ENCODE peak calls at places on chromosomes 11 and 22, in nine cellular contexts. S is stomach; H is fibroblast of the aortic adventitia; Z is fibroblast of mammary gland; D is cardiac muscle cell; L is transverse colon; K is neural crest cell; I is CD4-positive, alpha-beta T cell; N is MM.1S. G is an unnamed sample.
A peak's percentile ranks its signal among the peaks of the same experiment; 100 is the strongest.

GRCh38 chr11:47132981-47133380 is 43.7 kb downstream of the ARFGAP2 start:
- DNase-seq in S (no peak), H (no peak), Z (no peak), D (no peak), L (no peak), K (no peak), I (no peak), N (no peak), G (no peak)

GRCh38 chr11:73710964-73711363 is 49.9 kb downstream of the RAB6A start:
- DNase-seq in S (no peak), H (no peak), Z (no peak), D (no peak), L (no peak), K (no peak), I (no peak), N (no peak), G (no peak)

GRCh38 chr22:49640366-49641095 is 187.1 kb downstream of the BRD1 start:
- DNase-seq in S (no peak), H (no peak), Z (no peak), D (no peak), L (no peak), K (no peak), I (no peak), N (no peak), G (no peak)

GRCh38 chr11:48025983-48026340 is 45.6 kb downstream of the PTPRJ start:
- DNase-seq in S (no peak), H (no peak), Z (no peak), D (no peak), L (no peak), K (no peak), I (no peak), N (no peak), G (no peak)

GRCh38 chr11:32478277-32478731 is 43.0 kb upstream of the WT1 start:
- DNase-seq in S (peak; percentile 33), H (peak; percentile 8), Z (no peak), D (peak; percentile 95), L (no peak), K (no peak), I (no peak), N (no peak), G (no peak)

GRCh38 chr11:12827929-12828812 is 153.9 kb downstream of the TEAD1 start:
- DNase-seq in S (peak; percentile 56), H (peak; percentile 85), Z (peak; percentile 81), D (peak; percentile 88), L (peak; percentile 57), K (no peak), I (no peak), N (peak; percentile 83), G (no peak)

GRCh38 chr11:48017105-48017874 is 36.9 kb downstream of the PTPRJ start:
- DNase-seq in S (no peak), H (no peak), Z (no peak), D (no peak), L (no peak), K (no peak), I (no peak), N (no peak), G (no peak)

GRCh38 chr22:27799334-27800249 is 2.0 kb downstream of the MN1 start:
- DNase-seq in S (peak; percentile 38), H (peak; percentile 47), Z (no peak), D (no peak), L (no peak), K (peak; percentile 38), I (no peak), N (no peak), G (no peak)

GRCh38 chr22:42743501-42743991 is 22.9 kb upstream of the A4GALT start:
- DNase-seq in S (no peak), H (peak; percentile 99), Z (peak; percentile 94), D (peak; percentile 96), L (peak; percentile 58), K (no peak), I (no peak), N (no peak), G (no peak)

GRCh38 chr11:285021-285893 is 3.7 kb upstream of the PGGHG start:
- DNase-seq in S (no peak), H (no peak), Z (no peak), D (no peak), L (no peak), K (no peak), I (no peak), N (no peak), G (no peak)

GRCh38 chr11:104254347-104254746 is 90.4 kb upstream of the PDGFD start:
- DNase-seq in S (peak; percentile 34), H (peak; percentile 19), Z (peak; percentile 29), D (peak; percentile 70), L (no peak), K (peak; percentile 39), I (no peak), N (peak; percentile 24), G (no peak)

GRCh38 chr11:24064309-24064903 is 432.4 kb upstream of the LUZP2 start:
- DNase-seq in S (no peak), H (no peak), Z (no peak), D (no peak), L (no peak), K (no peak), I (no peak), N (no peak), G (no peak)

GRCh38 chr22:19109198-19110063 is 12.8 kb downstream of the DGCR2 start:
- DNase-seq in S (peak; percentile 68), H (peak; percentile 83), Z (peak; percentile 67), D (peak; percentile 87), L (peak; percentile 52), K (no peak), I (peak; percentile 28), N (peak; percentile 77), G (no peak)

GRCh38 chr11:5043385-5043784 is 2.9 kb upstream of the OR52J3 start:
- DNase-seq in S (no peak), H (no peak), Z (peak; percentile 16), D (peak; percentile 7), L (no peak), K (no peak), I (no peak), N (no peak), G (no peak)

GRCh38 chr22:17106161-17106784 is 14.9 kb downstream of the TMEM121B start:
- DNase-seq in S (no peak), H (no peak), Z (no peak), D (no peak), L (no peak), K (no peak), I (no peak), N (no peak), G (peak; percentile 66)

GRCh38 chr22:41873391-41873790 is 40.5 kb downstream of the SREBF2 start:
- DNase-seq in S (no peak), H (no peak), Z (no peak), D (no peak), L (no peak), K (no peak), I (no peak), N (no peak), G (no peak)

GRCh38 chr22:19874307-19875060 is 19.8 kb upstream of the GNB1L start:
- DNase-seq in S (peak; percentile 47), H (peak; percentile 11), Z (no peak), D (no peak), L (no peak), K (no peak), I (no peak), N (no peak), G (no peak)

GRCh38 chr11:71155846-71156245 is 96.5 kb downstream of the SHANK2 start:
- DNase-seq in S (no peak), H (no peak), Z (no peak), D (no peak), L (no peak), K (no peak), I (no peak), N (no peak), G (no peak)

GRCh38 chr11:130029137-130029536 is 26.5 kb upstream of the PRDM10 start:
- DNase-seq in S (no peak), H (peak; percentile 45), Z (no peak), D (peak; percentile 20), L (no peak), K (no peak), I (no peak), N (no peak), G (no peak)

GRCh38 chr22:30634477-30635233 is 926 bp upstream of the SLC35E4 start:
- DNase-seq in S (peak; percentile 90), H (peak; percentile 89), Z (peak; percentile 93), D (peak; percentile 86), L (peak; percentile 93), K (peak; percentile 92), I (peak; percentile 87), N (peak; percentile 86), G (peak; percentile 76)

GRCh38 chr22:30640361-30640760 is 4.8 kb downstream of the SLC35E4 start:
- DNase-seq in S (no peak), H (no peak), Z (no peak), D (no peak), L (no peak), K (no peak), I (no peak), N (no peak), G (no peak)

GRCh38 chr22:30636226-30637077 is 871 bp downstream of the SLC35E4 start:
- DNase-seq in S (peak; percentile 28), H (peak; percentile 7), Z (peak; percentile 11), D (no peak), L (peak; percentile 48), K (no peak), I (peak; percentile 9), N (no peak), G (no peak)

GRCh38 chr22:30637701-30638114 is 2.1 kb downstream of the SLC35E4 start:
- DNase-seq in S (no peak), H (peak; percentile 16), Z (peak; percentile 10), D (no peak), L (no peak), K (no peak), I (no peak), N (no peak), G (no peak)

GRCh38 chr22:30635273-30636225 is at the start of gene SLC35E4:
- DNase-seq in S (peak; percentile 97), H (peak; percentile 84), Z (peak; percentile 86), D (peak; percentile 95), L (peak; percentile 98), K (peak; percentile 95), I (peak; percentile 93), N (peak; percentile 85), G (peak; percentile 75)
- TF ChIP-seq CTCF in S (no peak), H (peak; percentile 42), Z (peak; percentile 31), D (peak; percentile 36), L (peak; percentile 34), K (no peak), I (no peak), N (peak; percentile 7), G (no peak)

GRCh38 chr11:112655386-112655785 is 305.8 kb upstream of the NCAM1 start:
- DNase-seq in S (peak; percentile 33), H (peak; percentile 97), Z (peak; percentile 88), D (peak; percentile 81), L (peak; percentile 32), K (no peak), I (no peak), N (no peak), G (no peak)
- TF ChIP-seq CTCF in S (no peak), H (no peak), Z (no peak), D (peak; percentile 33), L (no peak), K (no peak), I (no peak), N (no peak), G (peak; percentile 23)

GRCh38 chr11:117468888-117469287 is 141.2 kb downstream of the CEP164 start:
- DNase-seq in S (no peak), H (no peak), Z (no peak), D (no peak), L (no peak), K (no peak), I (no peak), N (no peak), G (no peak)
- TF ChIP-seq CTCF in S (no peak), H (no peak), Z (no peak), D (no peak), L (no peak), K (no peak), I (no peak), N (no peak), G (no peak)

GRCh38 chr22:45014658-45015057 is 4.9 kb upstream of the PHF21B start:
- DNase-seq in S (no peak), H (no peak), Z (no peak), D (no peak), L (no peak), K (no peak), I (no peak), N (no peak), G (no peak)
- TF ChIP-seq CTCF in S (no peak), H (no peak), Z (no peak), D (no peak), L (no peak), K (no peak), I (no peak), N (no peak), G (no peak)

G was measured in D721Med.